ENCODE peak calls at places on chromosomes 12 and 14, in five cellular contexts. H, A, U, B and P are unnamed samples. For H3K36me3, the result is how much of the 10 kb centered on the place peaks cover.

GRCh38 chr12:110353211-110353965 is 50.1 kb downstream of the ANAPC7 start:
- DNase-seq in U (no peak), H (no peak), B (no peak), A (no peak), P (no peak)

GRCh38 chr12:121013715-121014114 is 2.6 kb downstream of the C12orf43 start:
- DNase-seq in H (no peak), B (no peak), A (no peak), U (peak), P (no peak)

GRCh38 chr12:100940503-100940902 is 145.9 kb downstream of the ANO4 start:
- DNase-seq in U (no peak), H (no peak), B (no peak), A (no peak), P (no peak)

GRCh38 chr12:67442896-67443295 is 173.7 kb downstream of the CAND1 start:
- DNase-seq in A (no peak), B (no peak), U (no peak), H (no peak), P (no peak)

GRCh38 chr12:75439048-75439447 is 41.5 kb upstream of the GLIPR1 start:
- DNase-seq in H (no peak), A (no peak), B (no peak), U (no peak), P (no peak)

GRCh38 chr14:102825307-102826095 is 48.3 kb downstream of the TRAF3 start:
- DNase-seq in B (no peak), U (no peak), H (no peak), A (no peak), P (no peak)

GRCh38 chr12:67826946-67827719 is 162.1 kb upstream of the IFNG-AS1 start:
- DNase-seq in U (no peak), B (no peak), H (no peak), A (peak), P (no peak)

GRCh38 chr14:86673523-86673969 is 1143.6 kb downstream of the FLRT2 start:
- DNase-seq in U (no peak), A (no peak), H (no peak), B (no peak), P (no peak)

GRCh38 chr12:101076940-101077351 is 133.1 kb downstream of the SLC5A8 start:
- DNase-seq in A (peak), H (no peak), U (no peak), B (no peak), P (no peak)

GRCh38 chr12:40829738-40830144 is 137.5 kb downstream of the CNTN1 start:
- DNase-seq in U (no peak), A (no peak), B (no peak), H (no peak), P (no peak)

GRCh38 chr12:45268672-45269406 is 52.9 kb downstream of the ANO6 start:
- DNase-seq in B (peak), H (peak), A (peak), U (peak), P (peak)

GRCh38 chr14:20379743-20380142 is 33.6 kb downstream of the TEP1 start:
- DNase-seq in U (no peak), B (no peak), H (no peak), A (no peak), P (no peak)

GRCh38 chr12:116773276-116773731 is 35.2 kb downstream of the RNFT2 start:
- DNase-seq in A (no peak), U (peak), B (no peak), H (no peak), P (no peak)

GRCh38 chr12:93122089-93122488 is 193.0 kb upstream of the EEA1 start:
- DNase-seq in B (no peak), H (no peak), A (peak), U (no peak), P (no peak)

GRCh38 chr12:88952543-88952942 is 372.3 kb upstream of the KITLG start:
- DNase-seq in B (no peak), H (peak), A (peak), U (no peak), P (no peak)

GRCh38 chr12:119679081-119679480 is 11.1 kb downstream of the PRKAB1 start:
- DNase-seq in U (no peak), H (no peak), B (no peak), A (no peak), P (no peak)

GRCh38 chr12:116736962-116737773 is 701 bp downstream of the SPRING1 start:
- DNase-seq in U (no peak), A (no peak), H (no peak), B (no peak), P (peak)

GRCh38 chr12:50597200-50598195 is 92.7 kb downstream of the DIP2B start:
- DNase-seq in U (peak), A (peak), H (no peak), B (no peak), P (no peak)

GRCh38 chr12:13211859-13212664 is 15.5 kb downstream of the EMP1 start:
- DNase-seq in U (peak), A (peak), H (peak), B (peak), P (no peak)

GRCh38 chr14:96391293-96392118 is 422 bp upstream of the AK7 start:
- DNase-seq in A (peak), H (peak), U (peak), B (peak), P (peak)

GRCh38 chr14:98501335-98501734 is 770.7 kb downstream of the BCL11B start:
- DNase-seq in H (no peak), B (no peak), A (no peak), U (no peak), P (no peak)

GRCh38 chr14:94213021-94213420 is 38.9 kb downstream of the PPP4R4 start:
- DNase-seq in A (peak), U (no peak), B (no peak), H (no peak), P (no peak)

GRCh38 chr12:63382930-63383329 is 231.9 kb upstream of the AVPR1A start:
- DNase-seq in H (no peak), A (no peak), U (no peak), B (no peak), P (no peak)

GRCh38 chr14:105746124-105746514 is 219.7 kb downstream of the TMEM121 start:
- DNase-seq in A (no peak), B (no peak), U (no peak), H (no peak), P (no peak)

GRCh38 chr14:68211421-68211820 is 391.8 kb downstream of the RAD51B start:
- DNase-seq in A (no peak), H (no peak), U (no peak), B (no peak), P (no peak)

GRCh38 chr12:123271182-123271491 is 519 bp downstream of the CDK2AP1 start:
- DNase-seq in B (peak), A (peak), H (peak), U (peak), P (peak)

GRCh38 chr12:75960086-75960910 is 71.3 kb downstream of the PHLDA1 start:
- DNase-seq in U (peak), A (peak), H (no peak), B (no peak), P (no peak)

GRCh38 chr14:37196604-37197420 is 925 bp upstream of the MIPOL1 start:
- DNase-seq in U (no peak), A (no peak), H (no peak), B (peak), P (no peak)

GRCh38 chr14:28142400-28143015 is 624.1 kb upstream of the FOXG1 start:
- DNase-seq in U (no peak), A (peak), H (no peak), B (no peak), P (peak)

GRCh38 chr12:19967486-19967885 is 400.9 kb upstream of the PDE3A start:
- DNase-seq in B (no peak), H (no peak), A (peak), U (no peak), P (no peak)

GRCh38 chr12:131085816-131086591 is 132.3 kb downstream of the ADGRD1 start:
- DNase-seq in A (no peak), B (peak), H (no peak), U (no peak), P (no peak)

GRCh38 chr14:101705733-101706508 is 55.6 kb upstream of the PPP2R5C start:
- DNase-seq in H (peak), U (no peak), B (no peak), A (peak), P (peak)

GRCh38 chr14:94303111-94303510 is 10.0 kb upstream of the SERPINA10 start:
- DNase-seq in A (no peak), U (no peak), H (no peak), B (no peak), P (no peak)

GRCh38 chr12:47709277-47710048 is 3.6 kb upstream of the RPAP3 start:
- DNase-seq in A (no peak), B (no peak), U (peak), H (no peak), P (no peak)

DNA sequence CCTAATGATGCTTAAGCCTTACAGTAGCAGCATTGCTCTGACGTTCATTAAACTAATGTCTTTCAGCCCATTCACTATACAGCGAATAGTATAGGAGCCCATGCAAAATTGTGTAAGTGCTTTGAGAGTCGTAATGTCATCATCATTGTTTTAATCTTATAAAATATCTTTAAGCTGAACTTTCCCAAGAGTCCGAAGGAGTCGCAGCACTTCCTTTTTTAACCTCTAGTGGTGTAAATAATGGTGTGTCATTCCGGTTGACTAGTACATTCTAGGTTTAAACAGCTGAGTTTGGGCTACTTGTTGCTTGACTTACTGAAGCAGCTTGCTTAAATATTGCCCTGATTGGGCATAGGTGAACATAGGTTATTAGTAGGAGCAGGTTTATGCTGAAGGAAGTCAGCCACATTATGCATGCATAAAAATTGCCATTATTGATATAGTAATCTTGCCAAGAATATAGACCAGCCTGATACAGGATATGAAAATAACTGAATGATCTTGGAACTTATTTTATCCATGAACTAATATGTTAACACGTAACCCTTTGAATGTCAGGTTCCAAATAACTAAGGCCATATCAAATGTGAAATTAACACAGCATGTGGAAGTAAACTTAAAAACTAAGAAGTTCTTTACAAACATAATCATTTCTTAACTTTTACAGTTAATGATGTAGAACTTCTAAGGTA is 2.6 kb downstream of the WNK1 start:
- DNase-seq in B (no peak), U (peak), H (no peak), A (peak), P (no peak)
- H3K36me3 ChIP-seq in B (under half), U (under half), H (under half), A (under half), P (under half)

GRCh38 chr12:103397536-103397935 is 98.2 kb downstream of the C12orf42 start:
- DNase-seq in B (no peak), H (no peak), A (no peak), U (no peak), P (no peak)

GRCh38 chr12:103399986-103400385 is 95.8 kb downstream of the C12orf42 start:
- DNase-seq in B (no peak), H (no peak), A (no peak), U (no peak), P (no peak)

GRCh38 chr12:103401421-103401820 is 94.3 kb downstream of the C12orf42 start:
- DNase-seq in A (no peak), U (peak), B (no peak), H (no peak), P (no peak)
- TF ChIP-seq CTCF in A (no peak), U (peak), B (no peak), H (no peak), P (no peak)

GRCh38 chr14:60647837-60648168 is 1.5 kb downstream of the SIX1 start:
- DNase-seq in B (no peak), H (no peak), U (no peak), A (no peak), P (no peak)
- H3K4me3 ChIP-seq in B (no peak), H (peak), U (no peak), A (peak), P (no peak)

GRCh38 chr12:71764587-71765321 is 10.1 kb downstream of the RAB21 start:
- DNase-seq in B (no peak), U (no peak), H (no peak), A (no peak), P (no peak)

GRCh38 chr12:71760471-71760870 is 5.8 kb downstream of the RAB21 start:
- DNase-seq in H (no peak), U (no peak), B (no peak), A (no peak), P (no peak)

GRCh38 chr12:71766202-71766601 is 11.5 kb downstream of the RAB21 start:
- DNase-seq in H (no peak), A (no peak), U (no peak), B (no peak), P (no peak)

GRCh38 chr12:71767183-71767582 is 12.5 kb downstream of the RAB21 start:
- DNase-seq in H (no peak), U (no peak), A (no peak), B (no peak), P (no peak)

GRCh38 chr12:71763682-71764379 is 9.2 kb downstream of the RAB21 start:
- DNase-seq in U (no peak), B (no peak), H (no peak), A (peak), P (no peak)
- H3K36me3 ChIP-seq in U (half or more), B (under half), H (under half), A (under half), P (under half)